ENCODE peak calls at places on chromosomes 5 and 9, in four cellular contexts. One of them, this sample, is unnamed. For H3K9me3, the result is how much of the 10 kb centered on the place peaks cover.

GRCh38 chr9:107906074-107906473 is 416.5 kb upstream of the KLF4 start:
- DNase-seq in sigmoid colon: no peak
- DNase-seq in breast epithelium: no peak
- DNase-seq in A549: no peak
- DNase-seq in this sample: no peak

GRCh38 chr5:31768046-31768445 is 129.1 kb downstream of the PDZD2 start:
- DNase-seq in sigmoid colon: peak
- DNase-seq in breast epithelium: no peak
- DNase-seq in A549: no peak
- DNase-seq in this sample: no peak

GRCh38 chr9:88782931-88783451 is 208.3 kb upstream of the S1PR3 start:
- DNase-seq in breast epithelium: no peak
- DNase-seq in sigmoid colon: no peak
- DNase-seq in A549: no peak
- DNase-seq in this sample: no peak

GRCh38 chr5:132387649-132388117 is 18.2 kb downstream of the SLC22A5 start:
- DNase-seq in breast epithelium: peak
- DNase-seq in A549: peak
- DNase-seq in sigmoid colon: peak
- DNase-seq in this sample: no peak

GRCh38 chr5:126535856-126536545 is 59.0 kb downstream of the ALDH7A1 start:
- DNase-seq in breast epithelium: no peak
- DNase-seq in sigmoid colon: no peak
- DNase-seq in A549: no peak
- DNase-seq in this sample: no peak

GRCh38 chr5:125093776-125094175 is 347.3 kb upstream of the ZNF608 start:
- DNase-seq in sigmoid colon: no peak
- DNase-seq in A549: peak
- DNase-seq in breast epithelium: no peak
- DNase-seq in this sample: no peak

GRCh38 chr9:115189686-115190085 is 71.7 kb upstream of the TNC start:
- DNase-seq in breast epithelium: no peak
- DNase-seq in A549: no peak
- DNase-seq in sigmoid colon: no peak
- DNase-seq in this sample: no peak

GRCh38 chr9:37953775-37954437 is 50.0 kb upstream of the SLC25A51 start:
- DNase-seq in A549: peak
- DNase-seq in sigmoid colon: no peak
- DNase-seq in breast epithelium: no peak
- DNase-seq in this sample: no peak

GRCh38 chr5:1255081-1255561 is 29.9 kb downstream of the SLC6A18 start:
- DNase-seq in breast epithelium: no peak
- DNase-seq in sigmoid colon: no peak
- DNase-seq in A549: no peak
- DNase-seq in this sample: peak

GRCh38 chr9:105067895-105068580 is 140.1 kb upstream of the ABCA1 start:
- DNase-seq in breast epithelium: no peak
- DNase-seq in sigmoid colon: no peak
- DNase-seq in A549: no peak
- DNase-seq in this sample: no peak

GRCh38 chr9:22170162-22170932 is 161.2 kb upstream of the CDKN2B start:
- DNase-seq in A549: no peak
- DNase-seq in breast epithelium: no peak
- DNase-seq in sigmoid colon: no peak
- DNase-seq in this sample: no peak

GRCh38 chr5:139797856-139798510 is 2.4 kb downstream of the PSD2 start:
- DNase-seq in breast epithelium: no peak
- DNase-seq in A549: no peak
- DNase-seq in sigmoid colon: no peak
- DNase-seq in this sample: no peak

GRCh38 chr9:125529589-125530515 is 177.2 kb downstream of the MAPKAP1 start:
- DNase-seq in sigmoid colon: no peak
- DNase-seq in A549: no peak
- DNase-seq in breast epithelium: no peak
- DNase-seq in this sample: no peak

GRCh38 chr5:52469835-52470234 is 317.9 kb upstream of the ITGA1 start:
- DNase-seq in A549: no peak
- DNase-seq in breast epithelium: no peak
- DNase-seq in sigmoid colon: no peak
- DNase-seq in this sample: no peak

GRCh38 chr5:125200842-125201373 is 454.5 kb upstream of the ZNF608 start:
- DNase-seq in sigmoid colon: no peak
- DNase-seq in breast epithelium: no peak
- DNase-seq in A549: no peak
- DNase-seq in this sample: no peak

GRCh38 chr9:16521868-16522381 is 348.5 kb downstream of the BNC2 start:
- DNase-seq in sigmoid colon: peak
- DNase-seq in breast epithelium: peak
- DNase-seq in A549: no peak
- DNase-seq in this sample: no peak

GRCh38 chr5:72812483-72812882 is 4.0 kb upstream of the TNPO1 start:
- DNase-seq in breast epithelium: no peak
- DNase-seq in sigmoid colon: no peak
- DNase-seq in A549: no peak
- DNase-seq in this sample: no peak

GRCh38 chr5:177344891-177345290 is 6.6 kb downstream of the LMAN2 start:
- DNase-seq in sigmoid colon: no peak
- DNase-seq in breast epithelium: no peak
- DNase-seq in A549: no peak
- DNase-seq in this sample: no peak

GRCh38 chr5:17004441-17005086 is 68.5 kb upstream of the MYO10 start:
- DNase-seq in A549: no peak
- DNase-seq in breast epithelium: no peak
- DNase-seq in sigmoid colon: no peak
- DNase-seq in this sample: no peak

GRCh38 chr5:88883059-88883565 is at the start of gene MEF2C:
- DNase-seq in breast epithelium: peak
- DNase-seq in A549: no peak
- DNase-seq in sigmoid colon: peak
- DNase-seq in this sample: no peak

GRCh38 chr5:36040651-36041536 is 25.8 kb downstream of the UGT3A2 start:
- DNase-seq in sigmoid colon: no peak
- DNase-seq in breast epithelium: no peak
- DNase-seq in A549: no peak
- DNase-seq in this sample: no peak

GRCh38 chr5:65037845-65038815 is 269.4 kb downstream of the CWC27 start:
- DNase-seq in sigmoid colon: no peak
- DNase-seq in A549: peak
- DNase-seq in breast epithelium: no peak
- DNase-seq in this sample: no peak

GRCh38 chr5:36689225-36689624 is 82.8 kb downstream of the SLC1A3 start:
- DNase-seq in sigmoid colon: no peak
- DNase-seq in breast epithelium: no peak
- DNase-seq in A549: no peak
- DNase-seq in this sample: no peak

GRCh38 chr9:112755059-112755458 is 4.5 kb downstream of the SNX30 start:
- DNase-seq in A549: no peak
- DNase-seq in sigmoid colon: no peak
- DNase-seq in breast epithelium: no peak
- DNase-seq in this sample: no peak

GRCh38 chr5:140806834-140807775 is at the start of gene PCDHA4:
- DNase-seq in breast epithelium: no peak
- DNase-seq in sigmoid colon: no peak
- DNase-seq in A549: peak
- DNase-seq in this sample: no peak
- H3K9me3 ChIP-seq in breast epithelium: half or more
- H3K9me3 ChIP-seq in sigmoid colon: under half
- H3K9me3 ChIP-seq in A549: under half
- H3K9me3 ChIP-seq in this sample: under half

GRCh38 chr5:178940569-178941360 is at the start of gene ZNF454:
- DNase-seq in sigmoid colon: peak
- DNase-seq in A549: no peak
- DNase-seq in breast epithelium: peak
- DNase-seq in this sample: no peak

GRCh38 chr5:178941361-178941760 is 363 bp downstream of the ZNF454 start:
- DNase-seq in sigmoid colon: peak
- DNase-seq in breast epithelium: no peak
- DNase-seq in A549: no peak
- DNase-seq in this sample: no peak
- H3K9me3 ChIP-seq in sigmoid colon: under half
- H3K9me3 ChIP-seq in breast epithelium: half or more
- H3K9me3 ChIP-seq in A549: under half
- H3K9me3 ChIP-seq in this sample: under half

GRCh38 chr5:92741906-92742305 is 839.1 kb downstream of the NR2F1-AS1 start:
- DNase-seq in A549: no peak
- DNase-seq in breast epithelium: no peak
- DNase-seq in sigmoid colon: no peak
- DNase-seq in this sample: no peak
- H3K9me3 ChIP-seq in A549: under half
- H3K9me3 ChIP-seq in breast epithelium: under half
- H3K9me3 ChIP-seq in sigmoid colon: under half
- H3K9me3 ChIP-seq in this sample: under half

GRCh38 chr5:178931846-178932760 is 8.9 kb upstream of the ZNF454 start:
- DNase-seq in breast epithelium: no peak
- DNase-seq in A549: no peak
- DNase-seq in sigmoid colon: no peak
- DNase-seq in this sample: no peak
- H3K9me3 ChIP-seq in breast epithelium: half or more
- H3K9me3 ChIP-seq in A549: half or more
- H3K9me3 ChIP-seq in sigmoid colon: half or more
- H3K9me3 ChIP-seq in this sample: half or more

DNA sequence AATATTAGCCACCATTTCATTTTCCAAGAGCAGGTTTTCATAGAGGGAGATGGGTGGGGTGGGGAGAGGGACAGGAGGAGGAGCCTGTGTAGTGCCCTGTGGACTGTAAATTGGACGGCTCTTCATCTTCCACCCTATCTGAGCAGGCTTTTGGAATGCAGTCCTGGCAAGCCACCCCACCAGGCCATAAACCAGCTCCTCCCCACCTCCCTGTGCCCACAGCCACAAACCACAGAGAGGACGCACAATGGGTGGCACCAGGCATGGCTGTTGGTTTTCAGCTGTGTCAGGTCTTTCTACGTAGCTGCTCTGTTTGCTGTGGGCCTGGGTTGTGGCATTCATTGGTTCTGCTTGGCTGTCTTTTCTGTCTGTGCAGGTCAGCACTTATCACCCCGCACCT is 58.0 kb downstream of the PLAC8L1 start:
- DNase-seq in sigmoid colon: no peak
- DNase-seq in breast epithelium: no peak
- DNase-seq in A549: no peak
- DNase-seq in this sample: no peak
- H3K9me3 ChIP-seq in sigmoid colon: under half
- H3K9me3 ChIP-seq in breast epithelium: under half
- H3K9me3 ChIP-seq in A549: under half
- H3K9me3 ChIP-seq in this sample: under half

This sample was measured in T-helper 17 cell.